ENCODE peak calls at places on chromosomes 7 and 10, in four cellular contexts. G is OCI-M1, E is iPS-NIHi11, S is cardiac muscle cell. M is an unnamed sample.
A peak's percentile ranks its signal among the peaks of the same experiment; 100 is the strongest.

GRCh38 chr10:12656518-12657142 is 307.3 kb downstream of the CAMK1D start:
- DNase-seq in G (peak; percentile 75), E (peak; percentile 61), S (peak; percentile 58), M (peak; percentile 44)

GRCh38 chr10:43229208-43230061 is 37.4 kb downstream of the RASGEF1A start:
- DNase-seq in G (no peak), E (peak; percentile 88), S (peak; percentile 56), M (no peak)

GRCh38 chr7:136184719-136185118 is 207.6 kb upstream of the MTPN start:
- DNase-seq in G (no peak), E (no peak), S (no peak), M (no peak)

GRCh38 chr10:79111427-79111826 is 42.7 kb downstream of the ZMIZ1 start:
- DNase-seq in G (no peak), E (no peak), S (no peak), M (no peak)

GRCh38 chr10:119705434-119705831 is 20.4 kb upstream of the INPP5F start:
- DNase-seq in G (no peak), E (no peak), S (no peak), M (no peak)

GRCh38 chr10:33279276-33279675 is 55.2 kb downstream of the NRP1 start:
- DNase-seq in G (no peak), E (no peak), S (no peak), M (no peak)

GRCh38 chr10:5089869-5090268 is 4.3 kb upstream of the AKR1C3 start:
- DNase-seq in G (peak; percentile 80), E (peak; percentile 18), S (no peak), M (no peak)

GRCh38 chr10:78218833-78219490 is 185.3 kb downstream of the RPS24 start:
- DNase-seq in G (no peak), E (no peak), S (no peak), M (no peak)

GRCh38 chr7:52129278-52129677 is 812.7 kb upstream of the COBL start:
- DNase-seq in G (no peak), E (no peak), S (no peak), M (no peak)

GRCh38 chr10:17357781-17358180 is 96.6 kb downstream of the ST8SIA6 start:
- DNase-seq in G (no peak), E (no peak), S (no peak), M (no peak)

GRCh38 chr7:75958802-75959543 is 35.4 kb downstream of the TMEM120A start:
- DNase-seq in G (no peak), E (no peak), S (no peak), M (peak; percentile 93)

GRCh38 chr10:44306147-44306710 is 78.7 kb downstream of the CXCL12 start:
- DNase-seq in G (no peak), E (no peak), S (no peak), M (no peak)

GRCh38 chr10:42878134-42878820 is 95.7 kb downstream of the BMS1 start:
- DNase-seq in G (no peak), E (no peak), S (no peak), M (no peak)

GRCh38 chr7:49324707-49325106 is 400.4 kb downstream of the CDC14C start:
- DNase-seq in G (no peak), E (no peak), S (no peak), M (no peak)

GRCh38 chr7:1141651-1142050 is 18.3 kb downstream of the ZFAND2A start:
- DNase-seq in G (no peak), E (no peak), S (no peak), M (no peak)

GRCh38 chr10:80713398-80713928 is 175.8 kb downstream of the SH2D4B start:
- DNase-seq in G (no peak), E (no peak), S (no peak), M (no peak)

GRCh38 chr10:133231244-133231945 is 1.4 kb downstream of the UTF1 start:
- DNase-seq in G (no peak), E (no peak), S (no peak), M (no peak)

GRCh38 chr10:132139526-132139925 is 47.2 kb upstream of the DPYSL4 start:
- DNase-seq in G (no peak), E (no peak), S (no peak), M (no peak)

GRCh38 chr7:38195804-38196595 is 18.0 kb downstream of the STARD3NL start:
- DNase-seq in G (no peak), E (no peak), S (no peak), M (no peak)

GRCh38 chr10:132282667-132283603 is 24.8 kb downstream of the STK32C start:
- DNase-seq in G (no peak), E (no peak), S (no peak), M (no peak)

GRCh38 chr10:99438890-99439289 is 8.5 kb upstream of the GOT1 start:
- DNase-seq in G (no peak), E (no peak), S (no peak), M (no peak)

GRCh38 chr10:16756561-16757221 is 60.5 kb downstream of the RSU1 start:
- DNase-seq in G (no peak), E (no peak), S (no peak), M (no peak)

GRCh38 chr7:148999166-148999565 is 29.1 kb downstream of the PDIA4 start:
- DNase-seq in G (no peak), E (no peak), S (no peak), M (no peak)

GRCh38 chr7:70044064-70044463 is 445.8 kb downstream of the AUTS2 start:
- DNase-seq in G (no peak), E (peak; percentile 19), S (peak; percentile 43), M (no peak)

GRCh38 chr10:91681361-91682276 is 48.7 kb upstream of the PPP1R3C start:
- DNase-seq in G (no peak), E (peak; percentile 58), S (peak; percentile 41), M (no peak)

GRCh38 chr7:107179326-107180163 is 10.7 kb downstream of the HBP1 start:
- DNase-seq in G (no peak), E (no peak), S (no peak), M (peak; percentile 53)

M was measured in PC-9.